ENCODE peak calls at places on chromosomes 7 and 10, in eight cellular contexts. One of them, this sample, is unnamed.

GRCh38 chr7:43698461-43699255 is 30.7 kb downstream of the COA1 start:
- DNase-seq in CD8-positive, alpha-beta T cell: no peak
- DNase-seq in trophoblast cell: no peak
- DNase-seq in right cardiac atrium: no peak
- DNase-seq in lower lobe of right lung: no peak
- DNase-seq in left ventricle myocardium inferior: no peak
- DNase-seq in breast epithelium: no peak
- DNase-seq in cardiac muscle cell: no peak
- DNase-seq in this sample: no peak

GRCh38 chr7:112449353-112449752 is 907 bp upstream of the IFRD1 start:
- DNase-seq in CD8-positive, alpha-beta T cell: no peak
- DNase-seq in trophoblast cell: peak; percentile 70
- DNase-seq in right cardiac atrium: no peak
- DNase-seq in lower lobe of right lung: no peak
- DNase-seq in left ventricle myocardium inferior: no peak
- DNase-seq in breast epithelium: no peak
- DNase-seq in cardiac muscle cell: no peak
- DNase-seq in this sample: peak; percentile 85

GRCh38 chr7:103446046-103446520 is at the start of gene SLC26A5:
- DNase-seq in CD8-positive, alpha-beta T cell: no peak
- DNase-seq in trophoblast cell: no peak
- DNase-seq in right cardiac atrium: no peak
- DNase-seq in lower lobe of right lung: peak; percentile 76
- DNase-seq in left ventricle myocardium inferior: no peak
- DNase-seq in breast epithelium: no peak
- DNase-seq in cardiac muscle cell: no peak
- DNase-seq in this sample: no peak

GRCh38 chr7:100626055-100626454 is 13.7 kb downstream of the MOSPD3 start:
- DNase-seq in CD8-positive, alpha-beta T cell: no peak
- DNase-seq in trophoblast cell: no peak
- DNase-seq in right cardiac atrium: no peak
- DNase-seq in lower lobe of right lung: no peak
- DNase-seq in left ventricle myocardium inferior: no peak
- DNase-seq in breast epithelium: no peak
- DNase-seq in cardiac muscle cell: no peak
- DNase-seq in this sample: no peak

GRCh38 chr10:25522294-25522693 is 347.5 kb downstream of the GPR158 start:
- DNase-seq in CD8-positive, alpha-beta T cell: no peak
- DNase-seq in trophoblast cell: no peak
- DNase-seq in right cardiac atrium: no peak
- DNase-seq in lower lobe of right lung: no peak
- DNase-seq in left ventricle myocardium inferior: no peak
- DNase-seq in breast epithelium: no peak
- DNase-seq in cardiac muscle cell: peak; percentile 43
- DNase-seq in this sample: no peak

GRCh38 chr7:74656421-74656910 is 1.1 kb upstream of the GTF2I start:
- DNase-seq in CD8-positive, alpha-beta T cell: peak; percentile 62
- DNase-seq in trophoblast cell: no peak
- DNase-seq in right cardiac atrium: peak; percentile 85
- DNase-seq in lower lobe of right lung: no peak
- DNase-seq in left ventricle myocardium inferior: peak; percentile 60
- DNase-seq in breast epithelium: peak; percentile 49
- DNase-seq in cardiac muscle cell: peak; percentile 30
- DNase-seq in this sample: peak; percentile 45

GRCh38 chr7:1853619-1854520 is 183.8 kb downstream of the ELFN1 start:
- DNase-seq in CD8-positive, alpha-beta T cell: no peak
- DNase-seq in trophoblast cell: no peak
- DNase-seq in right cardiac atrium: peak; percentile 49
- DNase-seq in lower lobe of right lung: peak; percentile 34
- DNase-seq in left ventricle myocardium inferior: peak; percentile 8
- DNase-seq in breast epithelium: no peak
- DNase-seq in cardiac muscle cell: no peak
- DNase-seq in this sample: no peak

GRCh38 chr7:151104411-151105235 is 18.3 kb downstream of the AGAP3 start:
- DNase-seq in CD8-positive, alpha-beta T cell: no peak
- DNase-seq in trophoblast cell: no peak
- DNase-seq in right cardiac atrium: no peak
- DNase-seq in lower lobe of right lung: no peak
- DNase-seq in left ventricle myocardium inferior: no peak
- DNase-seq in breast epithelium: no peak
- DNase-seq in cardiac muscle cell: peak; percentile 77
- DNase-seq in this sample: no peak

GRCh38 chr10:69139961-69140360 is 16.0 kb downstream of the VPS26A start:
- DNase-seq in CD8-positive, alpha-beta T cell: no peak
- DNase-seq in trophoblast cell: no peak
- DNase-seq in right cardiac atrium: no peak
- DNase-seq in lower lobe of right lung: no peak
- DNase-seq in left ventricle myocardium inferior: no peak
- DNase-seq in breast epithelium: no peak
- DNase-seq in cardiac muscle cell: no peak
- DNase-seq in this sample: no peak

GRCh38 chr7:134140889-134141867 is 14.0 kb downstream of the LRGUK start:
- DNase-seq in CD8-positive, alpha-beta T cell: peak; percentile 55
- DNase-seq in trophoblast cell: peak; percentile 53
- DNase-seq in right cardiac atrium: peak; percentile 79
- DNase-seq in lower lobe of right lung: peak; percentile 77
- DNase-seq in left ventricle myocardium inferior: peak; percentile 66
- DNase-seq in breast epithelium: peak; percentile 40
- DNase-seq in cardiac muscle cell: peak; percentile 74
- DNase-seq in this sample: peak; percentile 20

GRCh38 chr10:78756604-78757442 is 311.9 kb upstream of the ZMIZ1 start:
- DNase-seq in CD8-positive, alpha-beta T cell: no peak
- DNase-seq in trophoblast cell: peak; percentile 76
- DNase-seq in right cardiac atrium: peak; percentile 83
- DNase-seq in lower lobe of right lung: peak; percentile 81
- DNase-seq in left ventricle myocardium inferior: peak; percentile 66
- DNase-seq in breast epithelium: peak; percentile 89
- DNase-seq in cardiac muscle cell: peak; percentile 98
- DNase-seq in this sample: no peak

GRCh38 chr7:2820508-2820934 is 23.6 kb downstream of the GNA12 start:
- DNase-seq in CD8-positive, alpha-beta T cell: no peak
- DNase-seq in trophoblast cell: peak; percentile 97
- DNase-seq in right cardiac atrium: peak; percentile 77
- DNase-seq in lower lobe of right lung: peak; percentile 81
- DNase-seq in left ventricle myocardium inferior: peak; percentile 67
- DNase-seq in breast epithelium: peak; percentile 75
- DNase-seq in cardiac muscle cell: peak; percentile 97
- DNase-seq in this sample: no peak

GRCh38 chr10:76071638-76072317 is 640.4 kb downstream of the LRMDA start:
- DNase-seq in CD8-positive, alpha-beta T cell: no peak
- DNase-seq in trophoblast cell: no peak
- DNase-seq in right cardiac atrium: no peak
- DNase-seq in lower lobe of right lung: no peak
- DNase-seq in left ventricle myocardium inferior: no peak
- DNase-seq in breast epithelium: no peak
- DNase-seq in cardiac muscle cell: no peak
- DNase-seq in this sample: no peak

GRCh38 chr7:77759294-77759889 is 38.8 kb downstream of the TMEM60 start:
- DNase-seq in CD8-positive, alpha-beta T cell: peak; percentile 69
- DNase-seq in trophoblast cell: peak; percentile 62
- DNase-seq in right cardiac atrium: no peak
- DNase-seq in lower lobe of right lung: no peak
- DNase-seq in left ventricle myocardium inferior: no peak
- DNase-seq in breast epithelium: peak; percentile 49
- DNase-seq in cardiac muscle cell: peak; percentile 82
- DNase-seq in this sample: peak; percentile 79

GRCh38 chr10:78996449-78997129 is 72.2 kb upstream of the ZMIZ1 start:
- DNase-seq in CD8-positive, alpha-beta T cell: no peak
- DNase-seq in trophoblast cell: no peak
- DNase-seq in right cardiac atrium: peak; percentile 45
- DNase-seq in lower lobe of right lung: no peak
- DNase-seq in left ventricle myocardium inferior: no peak
- DNase-seq in breast epithelium: no peak
- DNase-seq in cardiac muscle cell: no peak
- DNase-seq in this sample: no peak

GRCh38 chr10:103504181-103504783 is 10.8 kb downstream of the NEURL1 start:
- DNase-seq in CD8-positive, alpha-beta T cell: no peak
- DNase-seq in trophoblast cell: no peak
- DNase-seq in right cardiac atrium: no peak
- DNase-seq in lower lobe of right lung: no peak
- DNase-seq in left ventricle myocardium inferior: no peak
- DNase-seq in breast epithelium: no peak
- DNase-seq in cardiac muscle cell: peak; percentile 97
- DNase-seq in this sample: peak; percentile 26

DNA sequence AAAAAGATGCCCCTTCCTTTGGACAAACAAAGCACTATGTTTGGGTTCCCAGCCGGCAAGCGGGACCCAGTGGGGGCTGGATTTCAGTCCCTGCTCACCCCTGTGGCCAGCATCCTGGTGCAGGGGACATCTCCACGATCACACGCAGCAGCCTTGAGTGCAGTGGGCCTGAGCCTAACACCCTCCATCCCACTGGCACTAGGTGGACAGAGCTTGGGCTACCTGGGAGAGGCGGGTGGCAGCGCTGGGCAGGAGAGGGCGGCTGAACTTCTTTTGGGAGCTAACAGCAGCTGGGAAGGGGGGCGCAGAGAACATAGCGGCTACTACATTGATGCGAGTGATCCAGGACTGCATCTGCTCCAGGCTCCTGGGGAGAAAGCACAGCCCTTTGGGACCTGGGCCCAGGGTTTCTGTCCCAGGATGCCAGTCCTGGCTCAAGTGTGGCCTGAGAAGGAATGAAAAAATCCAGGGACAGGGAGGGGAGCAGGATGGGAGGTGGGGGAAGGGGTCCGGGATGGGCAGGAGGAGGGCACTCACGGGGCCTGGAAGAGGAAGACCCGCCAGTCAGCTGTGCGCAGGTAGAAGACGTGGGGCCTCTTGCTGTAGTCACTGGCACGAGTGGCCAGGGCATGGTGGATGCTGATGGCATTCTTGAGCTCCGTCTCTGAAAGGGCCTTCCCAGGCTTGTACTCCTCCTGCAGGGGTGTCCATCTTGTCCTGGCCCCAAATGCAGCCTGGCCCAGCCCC is 9.0 kb downstream of the NFKB2 start:
- DNase-seq in CD8-positive, alpha-beta T cell: no peak
- DNase-seq in trophoblast cell: no peak
- DNase-seq in right cardiac atrium: no peak
- DNase-seq in lower lobe of right lung: no peak
- DNase-seq in left ventricle myocardium inferior: no peak
- DNase-seq in breast epithelium: no peak
- DNase-seq in cardiac muscle cell: no peak
- DNase-seq in this sample: no peak
- H3K4me1 ChIP-seq in CD8-positive, alpha-beta T cell: peaks cover 22% of the 10 kb centered on the region
- H3K4me1 ChIP-seq in trophoblast cell: peaks cover 29% of the 10 kb centered on the region
- H3K4me1 ChIP-seq in right cardiac atrium: no peaks in the 10 kb centered on the region
- H3K4me1 ChIP-seq in lower lobe of right lung: peaks cover 12% of the 10 kb centered on the region
- H3K4me1 ChIP-seq in left ventricle myocardium inferior: peaks cover 15% of the 10 kb centered on the region
- H3K4me1 ChIP-seq in breast epithelium: no peaks in the 10 kb centered on the region
- H3K4me1 ChIP-seq in cardiac muscle cell: peaks cover 2% of the 10 kb centered on the region
- H3K4me1 ChIP-seq in this sample: peaks cover 16% of the 10 kb centered on the region

GRCh38 chr7:128827971-128828711 is 2.1 kb upstream of the FLNC start:
- DNase-seq in CD8-positive, alpha-beta T cell: no peak
- DNase-seq in trophoblast cell: no peak
- DNase-seq in right cardiac atrium: peak; percentile 74
- DNase-seq in lower lobe of right lung: no peak
- DNase-seq in left ventricle myocardium inferior: peak; percentile 72
- DNase-seq in breast epithelium: no peak
- DNase-seq in cardiac muscle cell: peak; percentile 75
- DNase-seq in this sample: no peak
- H3K4me3 ChIP-seq in CD8-positive, alpha-beta T cell: no peak overlapping the region
- H3K4me3 ChIP-seq in trophoblast cell: no peak overlapping the region
- H3K4me3 ChIP-seq in right cardiac atrium: no peak overlapping the region
- H3K4me3 ChIP-seq in lower lobe of right lung: no peak overlapping the region
- H3K4me3 ChIP-seq in left ventricle myocardium inferior: peak overlapping the region; percentile 54
- H3K4me3 ChIP-seq in breast epithelium: no peak overlapping the region
- H3K4me3 ChIP-seq in cardiac muscle cell: peak overlapping the region; percentile 4
- H3K4me3 ChIP-seq in this sample: no peak overlapping the region

GRCh38 chr10:124708922-124709520 is 35.2 kb downstream of the FAM53B start:
- DNase-seq in CD8-positive, alpha-beta T cell: no peak
- DNase-seq in trophoblast cell: no peak
- DNase-seq in right cardiac atrium: peak; percentile 23
- DNase-seq in lower lobe of right lung: no peak
- DNase-seq in left ventricle myocardium inferior: no peak
- DNase-seq in breast epithelium: no peak
- DNase-seq in cardiac muscle cell: no peak
- DNase-seq in this sample: no peak

GRCh38 chr10:124712704-124713407 is 31.3 kb downstream of the FAM53B start:
- DNase-seq in CD8-positive, alpha-beta T cell: no peak
- DNase-seq in trophoblast cell: no peak
- DNase-seq in right cardiac atrium: peak; percentile 31
- DNase-seq in lower lobe of right lung: no peak
- DNase-seq in left ventricle myocardium inferior: no peak
- DNase-seq in breast epithelium: no peak
- DNase-seq in cardiac muscle cell: no peak
- DNase-seq in this sample: no peak

GRCh38 chr10:124709862-124710261 is 34.3 kb downstream of the FAM53B start:
- DNase-seq in CD8-positive, alpha-beta T cell: no peak
- DNase-seq in trophoblast cell: no peak
- DNase-seq in right cardiac atrium: peak; percentile 73
- DNase-seq in lower lobe of right lung: peak; percentile 89
- DNase-seq in left ventricle myocardium inferior: peak; percentile 65
- DNase-seq in breast epithelium: no peak
- DNase-seq in cardiac muscle cell: no peak
- DNase-seq in this sample: no peak

GRCh38 chr10:124710266-124710881 is 33.8 kb downstream of the FAM53B start:
- DNase-seq in CD8-positive, alpha-beta T cell: no peak
- DNase-seq in trophoblast cell: peak; percentile 75
- DNase-seq in right cardiac atrium: peak; percentile 41
- DNase-seq in lower lobe of right lung: no peak
- DNase-seq in left ventricle myocardium inferior: no peak
- DNase-seq in breast epithelium: no peak
- DNase-seq in cardiac muscle cell: no peak
- DNase-seq in this sample: no peak

DNA sequence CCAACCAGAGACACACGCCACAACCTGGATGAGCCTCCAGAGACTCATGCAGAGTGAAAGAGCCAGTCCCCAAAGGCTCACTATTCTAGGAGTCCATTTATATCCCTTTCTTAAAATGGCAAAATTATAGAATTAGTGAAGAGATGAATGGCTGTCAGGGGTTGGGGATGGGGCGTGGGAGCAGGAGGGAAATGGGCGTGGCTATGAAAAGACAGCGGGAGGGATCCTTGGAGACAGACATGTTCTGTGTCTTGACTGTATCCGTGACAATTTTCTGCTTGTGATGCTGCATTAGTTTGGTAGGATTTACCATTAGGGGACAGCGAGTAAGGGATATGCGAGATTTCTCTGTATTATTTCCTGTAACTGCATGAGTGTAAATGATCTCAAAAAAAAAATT is 33.0 kb downstream of the FAM53B start:
- DNase-seq in CD8-positive, alpha-beta T cell: no peak
- DNase-seq in trophoblast cell: no peak
- DNase-seq in right cardiac atrium: peak; percentile 18
- DNase-seq in lower lobe of right lung: no peak
- DNase-seq in left ventricle myocardium inferior: no peak
- DNase-seq in breast epithelium: no peak
- DNase-seq in cardiac muscle cell: no peak
- DNase-seq in this sample: peak; percentile 4
- H3K4me1 ChIP-seq in CD8-positive, alpha-beta T cell: peaks cover 43% of the 10 kb centered on the region
- H3K4me1 ChIP-seq in trophoblast cell: peaks cover 15% of the 10 kb centered on the region
- H3K4me1 ChIP-seq in right cardiac atrium: peaks cover 55% of the 10 kb centered on the region
- H3K4me1 ChIP-seq in lower lobe of right lung: peaks cover 83% of the 10 kb centered on the region
- H3K4me1 ChIP-seq in left ventricle myocardium inferior: peaks cover 100% of the 10 kb centered on the region
- H3K4me1 ChIP-seq in breast epithelium: peaks cover 11% of the 10 kb centered on the region
- H3K4me1 ChIP-seq in cardiac muscle cell: peaks cover 17% of the 10 kb centered on the region
- H3K4me1 ChIP-seq in this sample: peaks cover 97% of the 10 kb centered on the region

DNA sequence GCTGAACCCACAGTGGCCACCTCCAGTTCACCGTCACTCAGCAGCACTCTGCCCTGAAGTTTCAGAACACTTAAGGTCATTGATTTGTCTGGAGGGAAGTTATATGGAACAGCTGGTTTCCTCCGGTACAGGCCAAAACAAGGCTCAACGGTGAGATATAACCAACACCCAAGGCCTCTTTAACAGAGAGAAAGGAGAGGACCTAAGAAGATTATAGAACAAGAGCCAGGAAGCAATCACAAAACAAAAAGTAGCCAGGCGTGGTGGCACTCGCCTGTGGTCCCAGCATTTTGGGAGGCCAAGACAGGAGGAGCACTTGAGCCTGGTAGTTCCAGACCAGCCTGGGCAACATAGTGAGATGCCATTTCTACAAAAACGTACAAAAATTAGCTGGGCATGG is 290.7 kb downstream of the SKIDA1 start:
- DNase-seq in CD8-positive, alpha-beta T cell: no peak
- DNase-seq in trophoblast cell: no peak
- DNase-seq in right cardiac atrium: no peak
- DNase-seq in lower lobe of right lung: no peak
- DNase-seq in left ventricle myocardium inferior: no peak
- DNase-seq in breast epithelium: no peak
- DNase-seq in cardiac muscle cell: no peak
- DNase-seq in this sample: no peak
- H3K4me3 ChIP-seq in CD8-positive, alpha-beta T cell: no peak overlapping the region
- H3K4me3 ChIP-seq in trophoblast cell: no peak overlapping the region
- H3K4me3 ChIP-seq in right cardiac atrium: no peak overlapping the region
- H3K4me3 ChIP-seq in lower lobe of right lung: no peak overlapping the region
- H3K4me3 ChIP-seq in left ventricle myocardium inferior: no peak overlapping the region
- H3K4me3 ChIP-seq in breast epithelium: no peak overlapping the region
- H3K4me3 ChIP-seq in cardiac muscle cell: no peak overlapping the region
- H3K4me3 ChIP-seq in this sample: no peak overlapping the region